ENCODE peak calls at places on chromosomes 2 and 18, in five cellular contexts. M is tibial nerve, R is AG04450, F is psoas muscle, Y is fibroblast of lung. D is an unnamed sample.

GRCh38 chr2:112933261-112933660 is 22.3 kb downstream of the IL37 start:
- DNase-seq in M (no peak), R (no peak), F (no peak), Y (no peak), D (no peak)

GRCh38 chr2:149226790-149227189 is 103.6 kb upstream of the LYPD6 start:
- DNase-seq in M (no peak), R (no peak), F (no peak), Y (no peak), D (no peak)

GRCh38 chr2:101725515-101726192 is 28.1 kb downstream of the MAP4K4 start:
- DNase-seq in M (no peak), R (no peak), F (no peak), Y (no peak), D (no peak)

GRCh38 chr2:201807452-201807980 is 1.2 kb downstream of the CDK15 start:
- DNase-seq in M (peak; percentile 57), R (no peak), F (peak; percentile 40), Y (peak; percentile 85), D (no peak)

GRCh38 chr2:212027681-212028628 is 510.6 kb downstream of the ERBB4 start:
- DNase-seq in M (no peak), R (no peak), F (no peak), Y (peak; percentile 53), D (no peak)

GRCh38 chr18:75087119-75088020 is 121.6 kb downstream of the PTGR3 start:
- DNase-seq in M (no peak), R (no peak), F (no peak), Y (no peak), D (no peak)

GRCh38 chr18:76273956-76274355 is 221.1 kb downstream of the ZNF516 start:
- DNase-seq in M (no peak), R (no peak), F (no peak), Y (no peak), D (no peak)

GRCh38 chr18:50870138-50870845 is 8.6 kb upstream of the ME2 start:
- DNase-seq in M (no peak), R (no peak), F (no peak), Y (peak; percentile 46), D (peak; percentile 90)

GRCh38 chr2:150882751-150883520 is 378.7 kb downstream of the RBM43 start:
- DNase-seq in M (no peak), R (no peak), F (no peak), Y (no peak), D (peak; percentile 23)

GRCh38 chr2:154836622-154837021 is 138.1 kb downstream of the KCNJ3 start:
- DNase-seq in M (no peak), R (no peak), F (no peak), Y (no peak), D (no peak)

GRCh38 chr18:44602380-44602779 is 78.3 kb upstream of the SETBP1 start:
- DNase-seq in M (no peak), R (no peak), F (no peak), Y (peak; percentile 86), D (peak; percentile 73)

GRCh38 chr2:199457147-199458016 is at the start of gene SATB2:
- DNase-seq in M (no peak), R (no peak), F (peak; percentile 42), Y (peak; percentile 66), D (peak; percentile 61)

GRCh38 chr18:28149810-28150420 is 27.0 kb downstream of the CDH2 start:
- DNase-seq in M (no peak), R (no peak), F (no peak), Y (no peak), D (no peak)

GRCh38 chr2:106193491-106193976 is 567 bp downstream of the UXS1 start:
- DNase-seq in M (no peak), R (no peak), F (peak; percentile 35), Y (no peak), D (no peak)

GRCh38 chr2:66700181-66700686 is 265.3 kb downstream of the MEIS1 start:
- DNase-seq in M (no peak), R (no peak), F (no peak), Y (no peak), D (no peak)

GRCh38 chr2:7022486-7022885 is 105.3 kb downstream of the RNF144A start:
- DNase-seq in M (no peak), R (no peak), F (no peak), Y (no peak), D (no peak)

GRCh38 chr2:128195435-128195984 is 104.5 kb downstream of the UGGT1 start:
- DNase-seq in M (no peak), R (no peak), F (no peak), Y (no peak), D (no peak)

GRCh38 chr2:138071720-138072719 is 107.7 kb downstream of the HNMT start:
- DNase-seq in M (no peak), R (no peak), F (no peak), Y (peak; percentile 37), D (peak; percentile 100)

GRCh38 chr2:28320009-28320365 is 72.7 kb upstream of the FOSL2 start:
- DNase-seq in M (no peak), R (no peak), F (no peak), Y (no peak), D (no peak)

GRCh38 chr2:173109253-173110188 is 33.9 kb downstream of the MAP3K20 start:
- DNase-seq in M (no peak), R (peak; percentile 62), F (no peak), Y (peak; percentile 61), D (peak; percentile 56)

GRCh38 chr18:44895176-44895798 is 214.6 kb downstream of the SETBP1 start:
- DNase-seq in M (no peak), R (peak; percentile 8), F (peak; percentile 35), Y (peak; percentile 84), D (peak; percentile 42)

GRCh38 chr2:74985983-74986382 is 27.5 kb downstream of the POLE4 start:
- DNase-seq in M (no peak), R (no peak), F (no peak), Y (no peak), D (no peak)

GRCh38 chr2:215379039-215379438 is 56.8 kb downstream of the FN1 start:
- DNase-seq in M (no peak), R (no peak), F (no peak), Y (no peak), D (no peak)

GRCh38 chr18:2654105-2654827 is 1.3 kb upstream of the SMCHD1 start:
- DNase-seq in M (no peak), R (no peak), F (no peak), Y (no peak), D (no peak)

GRCh38 chr2:138919336-138919735 is 139.1 kb upstream of the NXPH2 start:
- DNase-seq in M (no peak), R (no peak), F (no peak), Y (no peak), D (no peak)

DNA sequence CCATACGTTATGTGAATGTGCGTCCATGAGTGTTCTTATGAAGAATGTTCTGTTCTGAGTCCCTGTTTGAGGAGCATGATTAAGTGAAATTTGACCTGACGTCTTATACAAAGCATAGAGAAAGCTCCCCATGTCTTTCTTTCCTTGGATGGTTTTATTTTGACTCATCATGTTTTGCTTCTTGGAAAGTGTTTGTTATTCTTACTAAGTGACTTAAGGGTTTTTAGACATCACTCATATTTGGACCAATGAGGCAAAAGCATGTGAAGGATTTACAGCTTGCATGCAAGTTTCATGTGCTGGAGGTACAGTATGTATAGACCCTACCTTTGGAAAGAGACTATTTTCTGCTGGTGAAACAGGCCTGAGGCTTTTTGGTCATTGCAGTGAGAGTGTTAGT is 33.5 kb upstream of the ZEB2 start:
- DNase-seq in M (no peak), R (peak; percentile 79), F (no peak), Y (peak; percentile 97), D (peak; percentile 97)
- H3K27ac ChIP-seq in M (no peak overlapping the region), R (no peak overlapping the region), F (no peak overlapping the region), Y (no peak overlapping the region), D (no peak overlapping the region)

GRCh38 chr18:477565-477964 is 22.9 kb downstream of the COLEC12 start:
- DNase-seq in M (no peak), R (no peak), F (no peak), Y (no peak), D (no peak)
- TF ChIP-seq CTCF in M (no peak), R (no peak), F (no peak), Y (peak; percentile 3), D (peak; percentile 68)

DNA sequence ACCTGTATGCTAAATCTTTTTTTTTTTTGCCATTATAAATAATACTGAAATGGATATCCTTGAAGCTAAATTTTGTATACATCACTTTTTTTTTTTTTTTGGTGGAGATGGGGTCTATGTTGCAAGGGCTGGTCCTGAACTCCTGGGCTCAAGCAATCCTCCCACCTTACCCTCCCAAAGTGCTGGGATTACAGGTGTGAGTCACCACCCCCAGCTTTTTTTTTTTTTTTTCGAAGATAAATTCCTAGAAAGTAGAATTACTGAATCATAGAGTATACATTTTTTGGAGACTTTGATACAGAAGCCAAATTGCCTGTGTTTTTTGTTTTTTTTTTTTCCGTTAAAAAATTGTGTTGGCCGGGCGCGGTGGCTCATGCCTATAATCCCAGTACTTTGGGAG is 51.0 kb upstream of the MCFD2 start:
- DNase-seq in M (no peak), R (no peak), F (no peak), Y (no peak), D (no peak)
- H3K27ac ChIP-seq in M (peak overlapping the region; percentile 83), R (no peak overlapping the region), F (peak overlapping the region; percentile 74), Y (peak overlapping the region; percentile 97), D (peak overlapping the region; percentile 59)

GRCh38 chr2:36777788-36778187 is 81.3 kb downstream of the VIT start:
- DNase-seq in M (no peak), R (no peak), F (no peak), Y (no peak), D (no peak)
- TF ChIP-seq CTCF in M (no peak), R (no peak), F (no peak), Y (no peak), D (no peak)

GRCh38 chr2:42895796-42896145 is 103.4 kb upstream of the HAAO start:
- DNase-seq in M (no peak), R (no peak), F (no peak), Y (no peak), D (no peak)

GRCh38 chr2:42895134-42895795 is 102.9 kb upstream of the HAAO start:
- DNase-seq in M (no peak), R (no peak), F (no peak), Y (no peak), D (no peak)

GRCh38 chr2:42901076-42901645 is 108.8 kb upstream of the HAAO start:
- DNase-seq in M (no peak), R (peak; percentile 20), F (no peak), Y (peak; percentile 36), D (no peak)

GRCh38 chr2:42900226-42900744 is 107.9 kb upstream of the HAAO start:
- DNase-seq in M (no peak), R (no peak), F (no peak), Y (no peak), D (no peak)

GRCh38 chr2:42897386-42897785 is 105.0 kb upstream of the HAAO start:
- DNase-seq in M (no peak), R (no peak), F (no peak), Y (no peak), D (no peak)
- H3K27ac ChIP-seq in M (no peak overlapping the region), R (no peak overlapping the region), F (no peak overlapping the region), Y (no peak overlapping the region), D (no peak overlapping the region)

GRCh38 chr18:12328179-12328823 is 20.3 kb downstream of the TUBB6 start:
- DNase-seq in M (no peak), R (no peak), F (no peak), Y (no peak), D (no peak)
- TF ChIP-seq CTCF in M (no peak), R (no peak), F (no peak), Y (no peak), D (no peak)

GRCh38 chr2:205802069-205802468 is 119.8 kb downstream of the NRP2 start:
- DNase-seq in M (no peak), R (no peak), F (no peak), Y (peak; percentile 59), D (no peak)
- H3K27ac ChIP-seq in M (no peak overlapping the region), R (no peak overlapping the region), F (no peak overlapping the region), Y (no peak overlapping the region), D (no peak overlapping the region)